ENCODE peak calls at places on chromosomes 16 and 17, in five cellular contexts. R is neural progenitor cell, Z is PC-3, H is ascending aorta, A is thoracic aorta. I is an unnamed sample. For H3K36me3 and H3K9me3, the result is how much of the 10 kb centered on the place peaks cover.

GRCh38 chr17:12457493-12457892 is 208.2 kb upstream of the MYOCD start:
- DNase-seq in A (no peak), H (no peak), R (no peak), Z (no peak), I (no peak)

GRCh38 chr16:66798162-66798561 is 3.2 kb downstream of the TERB1 start:
- DNase-seq in A (no peak), Z (no peak), H (no peak), R (no peak), I (no peak)

GRCh38 chr16:28011223-28011622 is 52.3 kb downstream of the GSG1L start:
- DNase-seq in A (no peak), Z (no peak), R (no peak), H (no peak), I (no peak)

GRCh38 chr17:3754066-3754457 is 30.4 kb downstream of the HASPIN start:
- DNase-seq in Z (no peak), A (no peak), H (no peak), R (no peak), I (no peak)

GRCh38 chr17:68455756-68456528 is 1.4 kb downstream of the WIPI1 start:
- DNase-seq in R (no peak), Z (peak), H (no peak), A (no peak), I (no peak)

GRCh38 chr16:8798535-8799157 is 1.0 kb downstream of the PMM2 start:
- DNase-seq in Z (peak), A (no peak), R (no peak), H (no peak), I (no peak)

GRCh38 chr16:378821-379182 is 3.0 kb downstream of the PGAP6 start:
- DNase-seq in R (no peak), H (no peak), A (no peak), Z (no peak), I (no peak)

GRCh38 chr17:41212524-41213169 is 13.8 kb upstream of the KRTAP9-2 start:
- DNase-seq in Z (peak), A (no peak), H (no peak), R (no peak), I (no peak)

GRCh38 chr16:86956437-86956836 is 360.8 kb downstream of the C16orf95 start:
- DNase-seq in H (no peak), A (no peak), R (no peak), Z (no peak), I (no peak)

GRCh38 chr16:66026211-66026610 is 340.3 kb upstream of the CDH5 start:
- DNase-seq in A (no peak), H (no peak), R (peak), Z (peak), I (peak)

GRCh38 chr17:5281814-5282638 is at the start of gene RABEP1:
- DNase-seq in H (peak), Z (peak), A (peak), R (peak), I (peak)

GRCh38 chr17:8366231-8366630 is 10.3 kb downstream of the KRABD2 start:
- DNase-seq in R (no peak), H (no peak), A (no peak), Z (peak), I (no peak)

GRCh38 chr16:17205279-17206139 is 265.3 kb downstream of the XYLT1 start:
- DNase-seq in R (peak), H (no peak), A (no peak), Z (no peak), I (peak)

GRCh38 chr17:72706396-72706981 is 386.0 kb downstream of the SLC39A11 start:
- DNase-seq in A (no peak), Z (peak), R (peak), H (no peak), I (no peak)

GRCh38 chr16:18839555-18839954 is 38.2 kb upstream of the ARL6IP1 start:
- DNase-seq in R (no peak), H (no peak), Z (no peak), A (no peak), I (no peak)

GRCh38 chr17:13593757-13594156 is 8.0 kb downstream of the HS3ST3A1 start:
- DNase-seq in Z (no peak), H (no peak), R (no peak), A (no peak), I (no peak)

GRCh38 chr17:77076046-77076882 is 64.5 kb upstream of the SEC14L1 start:
- DNase-seq in H (no peak), R (no peak), Z (peak), A (no peak), I (no peak)

GRCh38 chr17:5929721-5930120 is 140.5 kb upstream of the WSCD1 start:
- DNase-seq in Z (no peak), H (no peak), A (no peak), R (no peak), I (no peak)

GRCh38 chr17:18321309-18321708 is 6.2 kb downstream of the SMCR8 start:
- DNase-seq in Z (peak), R (peak), A (no peak), H (no peak), I (peak)

GRCh38 chr16:4298761-4299522 is 16.9 kb upstream of the GLIS2 start:
- DNase-seq in R (peak), H (peak), A (no peak), Z (peak), I (peak)

GRCh38 chr17:79836952-79837887 is 2.0 kb downstream of the CBX4 start:
- DNase-seq in Z (peak), A (no peak), R (peak), H (no peak), I (peak)

GRCh38 chr17:57989011-57989345 is 924 bp upstream of the VEZF1 start:
- DNase-seq in Z (peak), A (no peak), R (peak), H (no peak), I (peak)

GRCh38 chr16:29809850-29810698 is 1.9 kb upstream of the PRRT2 start:
- DNase-seq in R (peak), A (no peak), H (no peak), Z (peak), I (no peak)

GRCh38 chr17:19533718-19534561 is at the start of gene SLC47A1:
- DNase-seq in A (no peak), H (peak), R (peak), Z (no peak), I (peak)

GRCh38 chr17:9872852-9873251 is 32.2 kb downstream of the RCVRN start:
- DNase-seq in R (no peak), H (peak), Z (no peak), A (no peak), I (peak)

GRCh38 chr17:44900894-44901293 is 1.6 kb upstream of the EFTUD2 start:
- DNase-seq in A (no peak), H (no peak), R (no peak), Z (peak), I (no peak)

GRCh38 chr16:51237207-51237606 is 86.1 kb upstream of the SALL1 start:
- DNase-seq in Z (no peak), R (no peak), H (no peak), A (no peak), I (peak)

GRCh38 chr17:79497949-79498348 is 112.9 kb downstream of the RBFOX3 start:
- DNase-seq in Z (no peak), H (no peak), R (no peak), A (no peak), I (no peak)

GRCh38 chr16:63745456-63745855 is 1376.4 kb downstream of the CDH11 start:
- DNase-seq in Z (no peak), R (no peak), H (no peak), A (no peak), I (no peak)

GRCh38 chr17:82419471-82419995 is 1.1 kb upstream of the OGFOD3 start:
- DNase-seq in H (no peak), Z (peak), R (no peak), A (no peak), I (no peak)

GRCh38 chr16:84838383-84838948 is 18.7 kb downstream of the CRISPLD2 start:
- DNase-seq in A (no peak), Z (peak), R (no peak), H (no peak), I (no peak)

GRCh38 chr17:32305049-32305448 is 36.9 kb downstream of the C17orf75 start:
- DNase-seq in R (no peak), Z (no peak), H (no peak), A (no peak), I (peak)

GRCh38 chr16:77437859-77438258 is 3.0 kb upstream of the ADAMTS18 start:
- DNase-seq in A (no peak), H (no peak), Z (no peak), R (peak), I (no peak)

GRCh38 chr16:74774223-74775139 is at the start of gene FA2H:
- DNase-seq in H (peak), A (no peak), R (peak), Z (peak), I (peak)

GRCh38 chr17:901964-902363 is 77.6 kb downstream of the NXN start:
- DNase-seq in H (no peak), R (no peak), Z (no peak), A (no peak), I (no peak)

DNA sequence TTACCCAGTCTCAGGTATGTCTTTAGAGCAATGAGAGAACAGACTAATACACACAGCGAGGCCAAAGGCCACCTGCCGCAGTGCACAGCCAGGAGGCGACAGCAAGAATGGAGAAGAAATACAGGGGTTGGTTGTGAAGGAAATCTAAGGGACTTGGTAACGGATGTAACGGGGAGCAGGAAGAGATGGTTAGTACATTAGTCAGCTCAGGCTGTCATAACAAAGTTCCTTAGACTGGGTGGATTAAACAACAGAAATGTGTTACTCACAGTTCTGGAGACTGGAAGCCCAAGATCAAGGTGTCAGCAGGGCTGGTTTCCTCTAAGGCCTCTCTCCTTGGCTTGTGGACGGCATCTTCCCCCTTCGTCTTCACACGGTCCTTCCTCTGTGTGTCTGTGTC is 47.1 kb downstream of the TVP23C start:
- DNase-seq in H (no peak), A (no peak), Z (peak), R (no peak), I (peak)
- H3K36me3 ChIP-seq in H (under half), A (under half), Z (under half), R (under half), I (half or more)

GRCh38 chr16:81758376-81758775 is 20.7 kb upstream of the PLCG2 start:
- DNase-seq in R (no peak), A (no peak), H (no peak), Z (peak), I (no peak)
- H3K9me3 ChIP-seq in R (under half), A (under half), H (under half), Z (under half), I (under half)

GRCh38 chr17:75267403-75268232 is 3.4 kb downstream of the MIF4GD start:
- DNase-seq in A (no peak), R (peak), Z (peak), H (no peak), I (peak)
- TF ChIP-seq CTCF in A (no peak), R (peak), Z (peak), H (no peak), I (peak)

GRCh38 chr17:65099475-65099874 is 37.7 kb upstream of the RGS9 start:
- DNase-seq in A (no peak), R (no peak), Z (no peak), H (no peak), I (no peak)
- H3K36me3 ChIP-seq in A (under half), R (under half), Z (under half), H (under half), I (under half)

GRCh38 chr16:35146723-35147458 is 1687.5 kb downstream of the TP53TG3F start:
- DNase-seq in H (no peak), R (no peak), Z (no peak), A (no peak), I (no peak)

GRCh38 chr16:35148748-35149147 is 1689.3 kb downstream of the TP53TG3F start:
- DNase-seq in R (no peak), H (no peak), Z (no peak), A (no peak), I (no peak)

GRCh38 chr16:35149550-35149949 is 1690.1 kb downstream of the TP53TG3F start:
- DNase-seq in Z (no peak), H (no peak), R (no peak), A (no peak), I (no peak)

GRCh38 chr16:35146031-35146710 is 1686.8 kb downstream of the TP53TG3F start:
- DNase-seq in R (no peak), H (no peak), Z (no peak), A (no peak), I (no peak)

GRCh38 chr16:35147556-35148504 is 1688.4 kb downstream of the TP53TG3F start:
- DNase-seq in H (no peak), R (no peak), A (no peak), Z (no peak), I (no peak)
- H3K9me3 ChIP-seq in H (under half), R (under half), A (under half), Z (under half), I (half or more)

GRCh38 chr16:6725634-6726331 is 606.9 kb upstream of the RBFOX1 start:
- DNase-seq in R (peak), Z (peak), A (no peak), H (no peak), I (no peak)
- TF ChIP-seq CTCF in R (peak), Z (peak), A (no peak), H (no peak), I (peak)

GRCh38 chr17:81413497-81414135 is 18.4 kb downstream of the BAHCC1 start:
- DNase-seq in Z (no peak), H (no peak), A (no peak), R (no peak), I (no peak)

GRCh38 chr17:81410852-81411251 is 15.6 kb downstream of the BAHCC1 start:
- DNase-seq in A (no peak), Z (no peak), R (no peak), H (no peak), I (no peak)

GRCh38 chr17:81412490-81413093 is 17.3 kb downstream of the BAHCC1 start:
- DNase-seq in H (no peak), A (no peak), R (no peak), Z (no peak), I (no peak)

GRCh38 chr17:81409190-81409935 is 14.1 kb downstream of the BAHCC1 start:
- DNase-seq in Z (no peak), A (no peak), R (peak), H (no peak), I (peak)

GRCh38 chr17:81411305-81411704 is 16.0 kb downstream of the BAHCC1 start:
- DNase-seq in Z (no peak), A (no peak), H (no peak), R (no peak), I (no peak)
- H3K36me3 ChIP-seq in Z (under half), A (under half), H (under half), R (under half), I (under half)